ENCODE peak calls at places on chromosomes 2 and 18, in eight cellular contexts. J is GM23338, M is neural progenitor cell, T is PC-3, H is SK-N-SH, U is GM23248, R is OCI-LY7, Y is HCT116. G is an unnamed sample.

GRCh38 chr2:232240896-232241295 is 137.7 kb upstream of the ALPP start:
- DNase-seq in J (peak; percentile 32), M (no peak), T (no peak), H (no peak), U (no peak), R (no peak), Y (no peak), G (no peak)

GRCh38 chr2:60980031-60980815 is 37.3 kb upstream of the PEX13 start:
- DNase-seq in J (no peak), M (no peak), T (no peak), H (no peak), U (no peak), R (peak; percentile 37), Y (no peak), G (no peak)

GRCh38 chr2:217393585-217394032 is 533.7 kb upstream of the TNP1 start:
- DNase-seq in J (no peak), M (no peak), T (peak; percentile 9), H (no peak), U (peak; percentile 93), R (no peak), Y (no peak), G (peak; percentile 9)

GRCh38 chr2:229243880-229244560 is 27.1 kb downstream of the PID1 start:
- DNase-seq in J (no peak), M (no peak), T (peak; percentile 3), H (no peak), U (no peak), R (no peak), Y (no peak), G (no peak)

GRCh38 chr2:240933048-240933965 is 27.2 kb downstream of the CROCC2 start:
- DNase-seq in J (no peak), M (no peak), T (no peak), H (peak; percentile 16), U (no peak), R (no peak), Y (no peak), G (no peak)

GRCh38 chr2:197113221-197113831 is 186.8 kb upstream of the PGAP1 start:
- DNase-seq in J (peak; percentile 63), M (peak; percentile 27), T (peak; percentile 61), H (peak; percentile 37), U (peak; percentile 68), R (peak; percentile 58), Y (peak; percentile 18), G (peak; percentile 42)

GRCh38 chr2:555164-555922 is 121.9 kb downstream of the TMEM18 start:
- DNase-seq in J (no peak), M (no peak), T (peak; percentile 16), H (peak; percentile 44), U (no peak), R (no peak), Y (no peak), G (no peak)

GRCh38 chr2:43838560-43839267 is at the start of the genes ABCG5 and ABCG8:
- DNase-seq in J (no peak), M (no peak), T (no peak), H (no peak), U (no peak), R (no peak), Y (no peak), G (no peak)

GRCh38 chr2:145692971-145693478 is 1173.1 kb upstream of the ZEB2 start:
- DNase-seq in J (no peak), M (no peak), T (peak; percentile 94), H (no peak), U (peak; percentile 90), R (peak; percentile 5), Y (no peak), G (peak; percentile 52)

GRCh38 chr2:112579280-112579679 is 5.1 kb upstream of the CHCHD5 start:
- DNase-seq in J (no peak), M (no peak), T (peak; percentile 95), H (no peak), U (peak; percentile 92), R (no peak), Y (no peak), G (no peak)

GRCh38 chr18:77906103-77906502 is 656.5 kb downstream of the GALR1 start:
- DNase-seq in J (no peak), M (no peak), T (no peak), H (no peak), U (no peak), R (no peak), Y (no peak), G (no peak)

GRCh38 chr2:30398488-30398887 is 48.6 kb upstream of the LCLAT1 start:
- DNase-seq in J (no peak), M (no peak), T (no peak), H (no peak), U (peak; percentile 82), R (no peak), Y (no peak), G (no peak)

GRCh38 chr2:192473331-192473730 is 278.6 kb upstream of the TMEFF2 start:
- DNase-seq in J (no peak), M (no peak), T (no peak), H (no peak), U (no peak), R (no peak), Y (no peak), G (no peak)

GRCh38 chr18:69349912-69350597 is 50.6 kb upstream of the DOK6 start:
- DNase-seq in J (no peak), M (no peak), T (no peak), H (no peak), U (no peak), R (no peak), Y (no peak), G (no peak)

GRCh38 chr2:160242863-160243552 is 42.9 kb upstream of the ITGB6 start:
- DNase-seq in J (no peak), M (no peak), T (no peak), H (no peak), U (no peak), R (no peak), Y (no peak), G (no peak)

GRCh38 chr2:42935692-42936631 is 143.6 kb upstream of the HAAO start:
- DNase-seq in J (no peak), M (no peak), T (no peak), H (no peak), U (no peak), R (no peak), Y (no peak), G (no peak)

GRCh38 chr2:3692375-3692774 is 11.0 kb upstream of the DCDC2C start:
- DNase-seq in J (peak; percentile 63), M (peak; percentile 56), T (peak; percentile 51), H (peak; percentile 68), U (peak; percentile 10), R (peak; percentile 51), Y (peak; percentile 51), G (no peak)

GRCh38 chr2:226994775-226995174 is 158.9 kb downstream of the RHBDD1 start:
- DNase-seq in J (no peak), M (peak; percentile 11), T (no peak), H (no peak), U (no peak), R (peak; percentile 29), Y (peak; percentile 56), G (no peak)

GRCh38 chr18:78776151-78776550 is 203.5 kb upstream of the SALL3 start:
- DNase-seq in J (no peak), M (no peak), T (no peak), H (no peak), U (no peak), R (no peak), Y (no peak), G (no peak)

GRCh38 chr2:437772-438393 is 150.0 kb upstream of the ALKAL2 start:
- DNase-seq in J (peak; percentile 28), M (no peak), T (peak; percentile 72), H (no peak), U (no peak), R (peak; percentile 41), Y (no peak), G (no peak)

DNA sequence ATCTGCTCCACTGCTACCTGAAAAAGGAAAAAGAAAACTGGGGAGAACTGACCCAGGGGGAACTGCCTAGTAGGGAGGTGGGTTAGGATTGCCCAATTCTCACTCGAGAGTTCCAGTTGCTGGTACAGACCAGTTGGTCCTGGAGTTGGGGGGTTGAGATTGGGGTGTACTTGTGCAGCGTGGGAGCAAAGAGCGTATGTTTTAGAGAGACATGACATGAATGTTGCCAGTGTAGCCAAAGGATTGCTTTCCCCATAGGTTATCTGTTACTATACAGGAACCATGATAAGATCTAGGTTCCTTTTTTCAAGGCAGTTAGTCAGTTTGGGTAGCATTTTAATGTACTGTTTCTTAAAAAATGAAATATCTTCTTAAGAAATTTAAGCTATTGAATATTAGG is 68.6 kb downstream of the APLF start:
- DNase-seq in J (no peak), M (no peak), T (no peak), H (no peak), U (no peak), R (no peak), Y (no peak), G (no peak)
- H3K4me2 ChIP-seq in J (no peak overlapping the region), M (no peak overlapping the region), T (no peak overlapping the region), H (no peak overlapping the region), U (no peak overlapping the region), R (no peak overlapping the region), Y (no peak overlapping the region), G (no peak overlapping the region)

DNA sequence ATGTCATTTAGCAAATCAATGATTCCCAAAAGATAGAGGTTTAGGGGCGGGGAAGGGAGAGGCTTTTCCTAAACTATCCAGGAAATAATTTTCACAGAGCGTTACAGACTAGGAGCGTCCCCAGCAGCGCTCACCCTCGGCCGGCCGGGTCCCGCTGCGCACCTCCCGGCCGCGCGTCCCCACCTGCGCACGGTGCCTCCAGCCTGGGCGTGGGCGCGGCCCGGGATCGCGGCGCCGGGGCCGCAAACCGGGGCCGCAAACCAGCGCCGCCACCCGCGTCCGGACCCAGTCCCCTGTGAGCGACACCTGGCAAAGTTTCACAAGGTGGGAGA is 681 bp upstream of the ZCCHC2 start:
- DNase-seq in J (no peak), M (no peak), T (peak; percentile 39), H (no peak), U (no peak), R (no peak), Y (no peak), G (no peak)
- H3K27ac ChIP-seq in J (no peak overlapping the region), M (no peak overlapping the region), T (peak overlapping the region; percentile 67), H (peak overlapping the region; percentile 93), U (peak overlapping the region; percentile 74), R (peak overlapping the region; percentile 68), Y (peak overlapping the region; percentile 98), G (peak overlapping the region; percentile 91)

DNA sequence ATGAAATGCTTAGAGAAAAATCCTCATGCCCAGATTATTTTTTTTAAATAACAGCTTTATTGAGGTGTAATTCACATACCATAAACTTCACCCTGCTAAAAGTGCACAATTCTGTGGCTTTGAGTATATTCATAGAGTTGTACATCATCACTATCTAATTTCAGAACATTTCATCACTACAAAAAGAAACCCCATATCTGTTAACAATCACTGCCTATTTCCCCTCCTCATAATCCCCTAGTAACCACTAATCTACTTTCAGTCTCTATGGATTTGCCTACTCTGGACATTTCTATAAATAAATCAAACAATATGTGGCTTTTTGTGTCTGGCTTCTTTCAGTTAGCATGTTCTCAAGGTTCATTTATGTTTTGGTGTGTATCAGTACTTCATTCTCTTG is 51.4 kb downstream of the OSBPL1A start:
- DNase-seq in J (no peak), M (no peak), T (no peak), H (no peak), U (no peak), R (no peak), Y (no peak), G (no peak)
- TF ChIP-seq EZH2phosphoT487 in J (no peak), M (no peak), T (no peak), H (no peak), U (no peak), R (no peak), Y (no peak), G (no peak)

DNA sequence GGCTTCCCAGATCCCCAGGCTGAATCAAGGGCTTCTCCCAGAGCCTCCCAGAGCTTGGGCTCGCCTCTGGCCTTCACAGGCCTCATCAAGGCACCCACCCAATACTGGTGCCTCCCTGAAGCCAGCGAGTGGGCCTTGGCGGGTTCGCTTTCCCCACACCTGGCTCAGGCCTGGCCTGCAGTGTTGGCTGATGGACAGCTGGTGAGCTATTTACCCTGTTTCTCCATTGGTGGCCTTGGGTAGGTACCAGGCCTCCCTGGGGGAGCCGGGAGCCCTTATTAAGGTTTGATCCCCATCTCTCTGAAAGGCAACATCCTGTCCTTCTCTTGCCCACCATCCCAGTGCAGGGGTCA is 18.2 kb upstream of the DUSP2 start:
- DNase-seq in J (no peak), M (no peak), T (no peak), H (no peak), U (no peak), R (no peak), Y (no peak), G (no peak)
- H3K4me2 ChIP-seq in J (no peak overlapping the region), M (no peak overlapping the region), T (no peak overlapping the region), H (no peak overlapping the region), U (no peak overlapping the region), R (peak overlapping the region; percentile 91), Y (no peak overlapping the region), G (no peak overlapping the region)